ENCODE peak calls at places on chromosome 1, in seven cellular contexts. R is fibroblast of the conjunctiva; U is stimulated activated CD4-positive, alpha-beta T cell treated with anti-CD3 and anti-CD28 coated beads, TNF-alpha, amount 100 ng/mL, for 4 hours; B is spleen; H is NCI-H2081; W is NCI-H774; V is pancreas. F is an unnamed sample.

GRCh38 chr1:172138636-172139035 is 281.8 kb upstream of the C1orf105 start:
- DNase-seq in R (no peak), U (no peak), B (no peak), H (no peak), W (no peak), V (no peak), F (no peak)

GRCh38 chr1:8426996-8427395 is 109.1 kb downstream of the SLC45A1 start:
- DNase-seq in R (no peak), U (no peak), B (no peak), H (no peak), W (no peak), V (no peak), F (no peak)

GRCh38 chr1:16334655-16335340 is 17.5 kb downstream of the FBXO42 start:
- DNase-seq in R (no peak), U (no peak), B (no peak), H (no peak), W (no peak), V (no peak), F (no peak)

GRCh38 chr1:21046132-21046531 is 130.6 kb downstream of the EIF4G3 start:
- DNase-seq in R (no peak), U (no peak), B (no peak), H (no peak), W (no peak), V (no peak), F (no peak)

GRCh38 chr1:210754931-210755670 is 378.8 kb downstream of the KCNH1 start:
- DNase-seq in R (no peak), U (no peak), B (no peak), H (peak; percentile 91), W (peak; percentile 72), V (no peak), F (peak; percentile 97)

GRCh38 chr1:50964863-50965262 is 4.8 kb upstream of the FAF1 start:
- DNase-seq in R (no peak), U (no peak), B (no peak), H (no peak), W (no peak), V (no peak), F (no peak)

GRCh38 chr1:53361541-53361961 is 33.7 kb upstream of the LRP8 start:
- DNase-seq in R (no peak), U (no peak), B (peak; percentile 35), H (no peak), W (no peak), V (peak; percentile 18), F (no peak)

GRCh38 chr1:84701366-84701765 is 11.1 kb upstream of the SSX2IP start:
- DNase-seq in R (no peak), U (no peak), B (no peak), H (no peak), W (no peak), V (no peak), F (no peak)

GRCh38 chr1:41875487-41875886 is 43.2 kb downstream of the HIVEP3 start:
- DNase-seq in R (no peak), U (no peak), B (no peak), H (no peak), W (no peak), V (no peak), F (no peak)

GRCh38 chr1:90821152-90821792 is 104.2 kb upstream of the BARHL2 start:
- DNase-seq in R (no peak), U (no peak), B (no peak), H (no peak), W (no peak), V (no peak), F (no peak)

GRCh38 chr1:227888404-227889046 is 59.2 kb downstream of the WNT9A start:
- DNase-seq in R (no peak), U (no peak), B (peak; percentile 74), H (no peak), W (no peak), V (no peak), F (no peak)